ENCODE peak calls at places on chromosomes 1 and 21, in seven cellular contexts. H, I, K, F, N, G and W are unnamed samples.

GRCh38 chr1:117663156-117663902 is 57.5 kb downstream of the TENT5C start:
- DNase-seq in G (no peak), I (no peak), N (no peak), H (no peak), F (no peak), K (no peak), W (no peak)

GRCh38 chr1:187051618-187052232 is 223.0 kb downstream of the PLA2G4A start:
- DNase-seq in H (no peak), I (peak), F (peak), K (no peak), N (no peak), G (peak), W (peak)

GRCh38 chr1:156436319-156437043 is 64.1 kb downstream of the MEF2D start:
- DNase-seq in N (no peak), F (peak), H (peak), I (peak), K (peak), G (peak), W (no peak)

GRCh38 chr1:116020668-116021272 is 44.5 kb downstream of the SLC22A15 start:
- DNase-seq in G (peak), H (peak), K (peak), N (peak), F (peak), I (peak), W (peak)

GRCh38 chr1:6128276-6129081 is 51.6 kb downstream of the CHD5 start:
- DNase-seq in H (peak), K (peak), N (no peak), I (no peak), F (no peak), G (no peak), W (no peak)

GRCh38 chr1:215111916-215112315 is 29.4 kb downstream of the KCNK2 start:
- DNase-seq in K (no peak), I (no peak), F (no peak), G (no peak), N (no peak), H (no peak), W (no peak)

GRCh38 chr1:8871539-8871935 is 6.9 kb downstream of the ENO1 start:
- DNase-seq in F (no peak), I (no peak), G (no peak), N (no peak), H (no peak), K (peak), W (no peak)

GRCh38 chr1:231162300-231162969 is 577 bp downstream of the TRIM67 start:
- DNase-seq in F (peak), H (peak), I (peak), G (peak), N (peak), K (peak), W (no peak)

GRCh38 chr21:46605759-46606426 is 1.0 kb upstream of the S100B start:
- DNase-seq in H (no peak), F (peak), N (peak), G (no peak), I (no peak), K (no peak), W (peak)

GRCh38 chr21:28833181-28833580 is 159.5 kb downstream of the LTN1 start:
- DNase-seq in N (no peak), H (no peak), K (no peak), I (no peak), G (no peak), F (no peak), W (no peak)

GRCh38 chr1:214934035-214934434 is 148.5 kb upstream of the KCNK2 start:
- DNase-seq in I (no peak), F (no peak), H (no peak), K (no peak), G (no peak), N (no peak), W (no peak)

GRCh38 chr1:247443641-247444040 is 14.3 kb downstream of the OR2B11 start:
- DNase-seq in F (no peak), G (no peak), K (no peak), N (no peak), H (no peak), I (no peak), W (no peak)

GRCh38 chr1:219329606-219330005 is 155.9 kb downstream of the LYPLAL1 start:
- DNase-seq in I (no peak), F (no peak), G (no peak), K (no peak), H (no peak), N (no peak), W (no peak)

GRCh38 chr1:157371826-157372225 is 180.5 kb downstream of the FCRL5 start:
- DNase-seq in G (no peak), I (no peak), K (no peak), H (no peak), N (no peak), F (no peak), W (no peak)

GRCh38 chr1:3684031-3684430 is 31.7 kb downstream of the TP73 start:
- DNase-seq in F (no peak), N (no peak), K (peak), G (peak), I (no peak), H (no peak), W (no peak)

GRCh38 chr1:11880911-11881748 is 22.4 kb upstream of the NPPB start:
- DNase-seq in F (no peak), G (no peak), I (peak), K (no peak), N (no peak), H (no peak), W (peak)

GRCh38 chr1:221794079-221794670 is 52.3 kb upstream of the DUSP10 start:
- DNase-seq in F (peak), H (no peak), K (no peak), G (no peak), I (no peak), N (no peak), W (no peak)

GRCh38 chr1:116139592-116140134 is 28.5 kb downstream of the MAB21L3 start:
- DNase-seq in H (no peak), G (no peak), F (no peak), I (no peak), N (no peak), K (no peak), W (no peak)

GRCh38 chr1:41712687-41713086 is 206.0 kb downstream of the HIVEP3 start:
- DNase-seq in I (peak), F (no peak), K (no peak), H (no peak), N (no peak), G (no peak), W (no peak)

GRCh38 chr1:94246692-94247145 is 9.3 kb upstream of the ARHGAP29 start:
- DNase-seq in G (no peak), F (peak), H (no peak), I (no peak), K (no peak), N (no peak), W (no peak)

GRCh38 chr1:22472596-22472995 is 20.9 kb downstream of the ZBTB40 start:
- DNase-seq in F (no peak), N (no peak), G (no peak), I (no peak), K (no peak), H (no peak), W (no peak)

GRCh38 chr1:32496127-32496526 is 31.3 kb downstream of the ZBTB8B start:
- DNase-seq in H (no peak), F (no peak), I (no peak), N (no peak), G (no peak), K (no peak), W (no peak)

GRCh38 chr1:2526824-2527552 is 592 bp upstream of the PANK4 start:
- DNase-seq in N (peak), G (no peak), I (peak), K (no peak), F (no peak), H (peak), W (peak)

GRCh38 chr21:35086357-35086756 is 37.3 kb upstream of the RUNX1 start:
- DNase-seq in I (no peak), N (no peak), G (no peak), F (no peak), K (no peak), H (no peak), W (no peak)